ENCODE peak calls at places on chromosomes 2 and 18, in ten cellular contexts. One of them, this sample, is unnamed.

GRCh38 chr2:60355849-60356261 is 197.6 kb downstream of the BCL11A start:
- DNase-seq in astrocyte of the spinal cord: no peak
- DNase-seq in HFFc6: no peak
- DNase-seq in HFF-Myc: no peak
- DNase-seq in AG10803: no peak
- DNase-seq in cardiac septum: no peak
- DNase-seq in iris pigment epithelial cell: no peak
- DNase-seq in posterior cingulate gyrus: no peak
- DNase-seq in endothelial cell: no peak
- DNase-seq in activated T-cell treated with anti-CD3 and anti-CD28 coated beads for 1 hour: no peak
- DNase-seq in this sample: no peak

GRCh38 chr18:24078391-24078790 is 60.5 kb upstream of the CABYR start:
- DNase-seq in HFFc6: no peak
- DNase-seq in cardiac septum: no peak
- DNase-seq in activated T-cell treated with anti-CD3 and anti-CD28 coated beads for 1 hour: no peak
- DNase-seq in AG10803: no peak
- DNase-seq in astrocyte of the spinal cord: peak
- DNase-seq in HFF-Myc: no peak
- DNase-seq in endothelial cell: no peak
- DNase-seq in iris pigment epithelial cell: no peak
- DNase-seq in posterior cingulate gyrus: no peak
- DNase-seq in this sample: no peak

GRCh38 chr2:173553589-173553988 is 198.9 kb downstream of the CDCA7 start:
- DNase-seq in activated T-cell treated with anti-CD3 and anti-CD28 coated beads for 1 hour: no peak
- DNase-seq in HFFc6: peak
- DNase-seq in cardiac septum: no peak
- DNase-seq in endothelial cell: no peak
- DNase-seq in AG10803: peak
- DNase-seq in HFF-Myc: peak
- DNase-seq in posterior cingulate gyrus: no peak
- DNase-seq in iris pigment epithelial cell: peak
- DNase-seq in astrocyte of the spinal cord: peak
- DNase-seq in this sample: no peak

GRCh38 chr18:68072744-68073143 is 556.2 kb upstream of the DSEL start:
- DNase-seq in astrocyte of the spinal cord: no peak
- DNase-seq in activated T-cell treated with anti-CD3 and anti-CD28 coated beads for 1 hour: no peak
- DNase-seq in AG10803: no peak
- DNase-seq in posterior cingulate gyrus: no peak
- DNase-seq in iris pigment epithelial cell: no peak
- DNase-seq in cardiac septum: no peak
- DNase-seq in HFF-Myc: no peak
- DNase-seq in HFFc6: no peak
- DNase-seq in endothelial cell: no peak
- DNase-seq in this sample: no peak

GRCh38 chr2:96701636-96702035 is 38.2 kb downstream of the LMAN2L start:
- DNase-seq in AG10803: no peak
- DNase-seq in endothelial cell: no peak
- DNase-seq in astrocyte of the spinal cord: no peak
- DNase-seq in posterior cingulate gyrus: no peak
- DNase-seq in activated T-cell treated with anti-CD3 and anti-CD28 coated beads for 1 hour: no peak
- DNase-seq in HFFc6: no peak
- DNase-seq in HFF-Myc: no peak
- DNase-seq in cardiac septum: no peak
- DNase-seq in iris pigment epithelial cell: no peak
- DNase-seq in this sample: no peak

GRCh38 chr2:183292028-183292427 is 167.8 kb downstream of the NUP35 start:
- DNase-seq in cardiac septum: no peak
- DNase-seq in AG10803: no peak
- DNase-seq in HFFc6: no peak
- DNase-seq in HFF-Myc: no peak
- DNase-seq in endothelial cell: peak
- DNase-seq in iris pigment epithelial cell: no peak
- DNase-seq in astrocyte of the spinal cord: no peak
- DNase-seq in posterior cingulate gyrus: no peak
- DNase-seq in activated T-cell treated with anti-CD3 and anti-CD28 coated beads for 1 hour: no peak
- DNase-seq in this sample: no peak

GRCh38 chr2:178865121-178865520 is 57.9 kb upstream of the TTN start:
- DNase-seq in posterior cingulate gyrus: no peak
- DNase-seq in iris pigment epithelial cell: no peak
- DNase-seq in AG10803: no peak
- DNase-seq in HFF-Myc: no peak
- DNase-seq in astrocyte of the spinal cord: no peak
- DNase-seq in endothelial cell: no peak
- DNase-seq in activated T-cell treated with anti-CD3 and anti-CD28 coated beads for 1 hour: no peak
- DNase-seq in HFFc6: peak
- DNase-seq in cardiac septum: no peak
- DNase-seq in this sample: no peak

GRCh38 chr18:69935319-69936190 is 12.1 kb downstream of the CD226 start:
- DNase-seq in endothelial cell: no peak
- DNase-seq in AG10803: peak
- DNase-seq in HFF-Myc: no peak
- DNase-seq in cardiac septum: no peak
- DNase-seq in posterior cingulate gyrus: peak
- DNase-seq in HFFc6: no peak
- DNase-seq in astrocyte of the spinal cord: peak
- DNase-seq in iris pigment epithelial cell: no peak
- DNase-seq in activated T-cell treated with anti-CD3 and anti-CD28 coated beads for 1 hour: peak
- DNase-seq in this sample: no peak

GRCh38 chr2:202376460-202377307 is 557 bp downstream of the BMPR2 start:
- DNase-seq in activated T-cell treated with anti-CD3 and anti-CD28 coated beads for 1 hour: peak
- DNase-seq in cardiac septum: no peak
- DNase-seq in HFF-Myc: peak
- DNase-seq in HFFc6: peak
- DNase-seq in AG10803: peak
- DNase-seq in astrocyte of the spinal cord: no peak
- DNase-seq in posterior cingulate gyrus: peak
- DNase-seq in endothelial cell: peak
- DNase-seq in iris pigment epithelial cell: peak
- DNase-seq in this sample: peak

GRCh38 chr2:118062048-118062447 is 26.2 kb upstream of the INSIG2 start:
- DNase-seq in iris pigment epithelial cell: no peak
- DNase-seq in HFF-Myc: no peak
- DNase-seq in cardiac septum: no peak
- DNase-seq in astrocyte of the spinal cord: no peak
- DNase-seq in posterior cingulate gyrus: no peak
- DNase-seq in endothelial cell: no peak
- DNase-seq in HFFc6: peak
- DNase-seq in activated T-cell treated with anti-CD3 and anti-CD28 coated beads for 1 hour: no peak
- DNase-seq in AG10803: peak
- DNase-seq in this sample: no peak

GRCh38 chr18:59238385-59238784 is 18.4 kb downstream of the GRP start:
- DNase-seq in iris pigment epithelial cell: no peak
- DNase-seq in posterior cingulate gyrus: no peak
- DNase-seq in astrocyte of the spinal cord: no peak
- DNase-seq in HFFc6: peak
- DNase-seq in activated T-cell treated with anti-CD3 and anti-CD28 coated beads for 1 hour: no peak
- DNase-seq in endothelial cell: no peak
- DNase-seq in cardiac septum: no peak
- DNase-seq in AG10803: peak
- DNase-seq in HFF-Myc: no peak
- DNase-seq in this sample: peak

This sample was measured in Ammon's horn.